ENCODE peak calls at places on chromosomes 6 and 20, in ten cellular contexts. B is CD8-positive, alpha-beta memory T cell; P is EH; I is fibroblast of pulmonary artery; A is AG08396; U is effector CD8-positive, alpha-beta T cell; O is neuronal stem cell; E is stromal cell of bone marrow; R is hepatocyte; J is NCI-H510A treated with DMSO at 0.1 percent for 48 hours. C is an unnamed sample.

GRCh38 chr20:57897156-57897874 is 187.5 kb upstream of the PMEPA1 start:
- DNase-seq in B (no peak), P (no peak), I (no peak), A (no peak), U (no peak), O (no peak), E (no peak), R (no peak), J (no peak), C (no peak)

GRCh38 chr20:24773751-24774201 is 175.3 kb upstream of the CST7 start:
- DNase-seq in B (no peak), P (peak), I (peak), A (peak), U (no peak), O (no peak), E (peak), R (peak), J (no peak), C (peak)

GRCh38 chr6:137493218-137494038 is 766 bp downstream of the OLIG3 start:
- DNase-seq in B (no peak), P (no peak), I (no peak), A (no peak), U (no peak), O (peak), E (no peak), R (no peak), J (peak), C (no peak)

GRCh38 chr6:110039996-110040383 is 61.9 kb downstream of the GPR6 start:
- DNase-seq in B (peak), P (peak), I (peak), A (no peak), U (peak), O (no peak), E (no peak), R (peak), J (peak), C (no peak)

GRCh38 chr6:169328112-169328801 is 74.6 kb upstream of the THBS2 start:
- DNase-seq in B (no peak), P (peak), I (peak), A (peak), U (no peak), O (no peak), E (peak), R (peak), J (no peak), C (peak)

GRCh38 chr6:43180985-43181384 is 1.0 kb upstream of the CUL9 start:
- DNase-seq in B (no peak), P (peak), I (no peak), A (no peak), U (no peak), O (no peak), E (no peak), R (no peak), J (no peak), C (no peak)

GRCh38 chr6:79719248-79719975 is 88.3 kb downstream of the SH3BGRL2 start:
- DNase-seq in B (no peak), P (peak), I (peak), A (peak), U (no peak), O (no peak), E (peak), R (no peak), J (no peak), C (no peak)

GRCh38 chr6:41917528-41917927 is 3.4 kb downstream of the MED20 start:
- DNase-seq in B (no peak), P (peak), I (peak), A (peak), U (no peak), O (no peak), E (peak), R (no peak), J (no peak), C (peak)

GRCh38 chr6:68252632-68253031 is 382.4 kb upstream of the ADGRB3 start:
- DNase-seq in B (no peak), P (no peak), I (no peak), A (no peak), U (no peak), O (no peak), E (no peak), R (no peak), J (no peak), C (no peak)

GRCh38 chr20:43710370-43711044 is 16.3 kb downstream of the GTSF1L start:
- DNase-seq in B (no peak), P (no peak), I (no peak), A (no peak), U (no peak), O (no peak), E (no peak), R (no peak), J (no peak), C (no peak)

GRCh38 chr20:33183292-33183691 is 15.3 kb downstream of the BPIFA2 start:
- DNase-seq in B (no peak), P (no peak), I (no peak), A (no peak), U (no peak), O (no peak), E (no peak), R (no peak), J (no peak), C (no peak)

GRCh38 chr6:2977799-2978558 is 6.6 kb upstream of the SERPINB6 start:
- DNase-seq in B (no peak), P (peak), I (no peak), A (no peak), U (no peak), O (no peak), E (no peak), R (no peak), J (no peak), C (no peak)

GRCh38 chr6:139970591-139970991 is 596.1 kb upstream of the CITED2 start:
- DNase-seq in B (no peak), P (peak), I (peak), A (no peak), U (no peak), O (no peak), E (peak), R (no peak), J (no peak), C (no peak)

GRCh38 chr6:30763618-30764489 is 19.5 kb upstream of the IER3 start:
- DNase-seq in B (no peak), P (peak), I (peak), A (peak), U (no peak), O (no peak), E (no peak), R (peak), J (no peak), C (no peak)

GRCh38 chr20:881051-881820 is 34.9 kb downstream of the ANGPT4 start:
- DNase-seq in B (peak), P (peak), I (peak), A (peak), U (no peak), O (no peak), E (peak), R (no peak), J (no peak), C (peak)

GRCh38 chr20:33731693-33732165 is at the start of gene ZNF341:
- DNase-seq in B (peak), P (peak), I (peak), A (peak), U (peak), O (peak), E (peak), R (peak), J (peak), C (peak)

GRCh38 chr6:107823047-107823557 is 1.0 kb downstream of the SCML4 start:
- DNase-seq in B (peak), P (no peak), I (no peak), A (no peak), U (peak), O (no peak), E (no peak), R (no peak), J (no peak), C (no peak)

GRCh38 chr6:123223461-123223860 is 227.4 kb downstream of the CLVS2 start:
- DNase-seq in B (no peak), P (no peak), I (no peak), A (no peak), U (no peak), O (no peak), E (no peak), R (no peak), J (no peak), C (no peak)

GRCh38 chr20:10972219-10972860 is 298.5 kb upstream of the JAG1 start:
- DNase-seq in B (no peak), P (no peak), I (no peak), A (no peak), U (no peak), O (no peak), E (no peak), R (no peak), J (no peak), C (no peak)